ENCODE peak calls at places on chromosomes 7 and 10, in five cellular contexts. H is ELR, Y is tibial artery, R is NCI-H446 treated with DMSO at 0.1 percent for 48 hours, D is HT1080. S is an unnamed sample.

GRCh38 chr7:103811997-103812396 is 177.5 kb downstream of the RELN start:
- DNase-seq in H (no peak), Y (no peak), R (no peak), D (no peak), S (no peak)

GRCh38 chr10:100728928-100729876 is 16.2 kb upstream of the PAX2 start:
- DNase-seq in H (peak), Y (no peak), R (no peak), D (peak), S (peak)

GRCh38 chr7:135740868-135741267 is 7.7 kb downstream of the FAM180A start:
- DNase-seq in H (no peak), Y (no peak), R (no peak), D (no peak), S (no peak)

GRCh38 chr10:34731885-34732701 is 83.0 kb downstream of the PARD3 start:
- DNase-seq in H (peak), Y (no peak), R (no peak), D (peak), S (no peak)

GRCh38 chr7:41702635-41703371 is at the start of gene INHBA:
- DNase-seq in H (peak), Y (no peak), R (no peak), D (peak), S (peak)

GRCh38 chr7:140571537-140572122 is 69.0 kb downstream of the DENND2A start:
- DNase-seq in H (peak), Y (no peak), R (no peak), D (peak), S (no peak)

GRCh38 chr7:107966701-107967100 is 36.3 kb downstream of the LAMB1 start:
- DNase-seq in H (peak), Y (no peak), R (peak), D (peak), S (no peak)

GRCh38 chr7:154912921-154913644 is 89.8 kb downstream of the PAXIP1 start:
- DNase-seq in H (no peak), Y (no peak), R (no peak), D (no peak), S (no peak)

GRCh38 chr7:73822319-73823173 is 8.2 kb upstream of the CLDN4 start:
- DNase-seq in H (peak), Y (peak), R (no peak), D (peak), S (peak)

GRCh38 chr7:44229546-44230105 is 28.8 kb downstream of the YKT6 start:
- DNase-seq in H (no peak), Y (no peak), R (no peak), D (no peak), S (no peak)

GRCh38 chr7:130294314-130294713 is 1.4 kb downstream of the CPA4 start:
- DNase-seq in H (no peak), Y (no peak), R (no peak), D (no peak), S (no peak)

GRCh38 chr10:33155720-33156638 is 178.5 kb downstream of the NRP1 start:
- DNase-seq in H (peak), Y (no peak), R (no peak), D (peak), S (peak)

GRCh38 chr10:91335147-91335546 is 75.0 kb upstream of the HECTD2 start:
- DNase-seq in H (peak), Y (no peak), R (no peak), D (no peak), S (no peak)

GRCh38 chr10:69849790-69850189 is 48.1 kb downstream of the COL13A1 start:
- DNase-seq in H (no peak), Y (no peak), R (no peak), D (no peak), S (no peak)

GRCh38 chr7:8724080-8724718 is 290.8 kb downstream of the NXPH1 start:
- DNase-seq in H (peak), Y (peak), R (peak), D (peak), S (peak)

GRCh38 chr7:87146740-87147386 is 5.4 kb upstream of the DMTF1 start:
- DNase-seq in H (no peak), Y (no peak), R (peak), D (no peak), S (no peak)

GRCh38 chr7:101913876-101914275 is 96.5 kb downstream of the CUX1 start:
- DNase-seq in H (no peak), Y (no peak), R (peak), D (no peak), S (peak)

GRCh38 chr7:37275086-37275485 is 173.6 kb downstream of the ELMO1 start:
- DNase-seq in H (no peak), Y (no peak), R (no peak), D (no peak), S (no peak)

GRCh38 chr7:55155351-55156117 is 136.7 kb downstream of the EGFR start:
- DNase-seq in H (no peak), Y (no peak), R (no peak), D (no peak), S (no peak)